ENCODE peak calls at places on chromosome 16, in seven cellular contexts. F, P, A, Z, X, D and S are unnamed samples.

GRCh38 chr16:15398618-15399316 is 3.2 kb downstream of the MPV17L start:
- DNase-seq in Z (no peak), P (peak), F (no peak), A (no peak), D (no peak), X (no peak), S (no peak)

GRCh38 chr16:75264999-75265910 is 13.8 kb upstream of the BCAR1 start:
- DNase-seq in Z (peak), F (peak), X (peak), P (peak), D (no peak), A (no peak), S (no peak)

GRCh38 chr16:2229602-2230250 is 6.3 kb downstream of the E4F1 start:
- DNase-seq in D (no peak), P (no peak), A (no peak), X (no peak), Z (no peak), F (no peak), S (no peak)

GRCh38 chr16:86566601-86566965 is at the start of gene FOXC2:
- DNase-seq in D (peak), Z (peak), A (no peak), P (peak), F (peak), X (no peak), S (no peak)

GRCh38 chr16:4386452-4386813 is 14.8 kb downstream of the VASN start:
- DNase-seq in A (no peak), X (no peak), D (no peak), Z (no peak), F (peak), P (no peak), S (no peak)

GRCh38 chr16:86536621-86537020 is 18.4 kb downstream of the MTHFSD start:
- DNase-seq in D (no peak), P (no peak), A (no peak), Z (no peak), X (no peak), F (no peak), S (no peak)

GRCh38 chr16:14186007-14186953 is 115.2 kb downstream of the MRTFB start:
- DNase-seq in A (no peak), F (no peak), Z (peak), P (peak), D (no peak), X (no peak), S (no peak)

GRCh38 chr16:56268799-56269198 is 77.5 kb downstream of the GNAO1 start:
- DNase-seq in P (no peak), F (no peak), Z (peak), X (no peak), D (no peak), A (no peak), S (no peak)

GRCh38 chr16:3065069-3065741 is at the start of gene IL32:
- DNase-seq in P (no peak), A (no peak), X (no peak), Z (no peak), F (no peak), D (no peak), S (no peak)

GRCh38 chr16:68644715-68645493 is at the start of gene CDH3:
- DNase-seq in Z (peak), D (no peak), X (peak), P (peak), A (no peak), F (peak), S (peak)

GRCh38 chr16:53080345-53081031 is 25.7 kb downstream of the CHD9 start:
- DNase-seq in F (no peak), D (no peak), X (no peak), P (no peak), Z (peak), A (no peak), S (no peak)

GRCh38 chr16:75053791-75054555 is 55.1 kb downstream of the ZNRF1 start:
- DNase-seq in P (no peak), F (peak), A (no peak), Z (peak), D (no peak), X (no peak), S (no peak)

GRCh38 chr16:87740909-87741424 is 24.8 kb downstream of the KLHDC4 start:
- DNase-seq in Z (peak), F (no peak), A (no peak), D (peak), X (no peak), P (no peak), S (no peak)

GRCh38 chr16:4613636-4614570 is 785 bp downstream of the UBALD1 start:
- DNase-seq in D (no peak), A (no peak), F (peak), P (peak), Z (no peak), X (no peak), S (peak)